ENCODE peak calls at places on chromosomes 12 and 14, in four cellular contexts. S, J, X and K are unnamed samples.

GRCh38 chr12:100767950-100768349 is 26.6 kb upstream of the ANO4 start:
- DNase-seq in S (no peak), J (no peak), X (no peak), K (no peak)

GRCh38 chr12:67766370-67766769 is 117.8 kb downstream of the DYRK2 start:
- DNase-seq in S (no peak), J (no peak), X (no peak), K (no peak)

GRCh38 chr14:33556382-33557121 is 394.3 kb downstream of the EGLN3 start:
- DNase-seq in S (no peak), J (no peak), X (no peak), K (no peak)

GRCh38 chr14:78959674-78960264 is 789.6 kb downstream of the NRXN3 start:
- DNase-seq in S (peak), J (peak), X (no peak), K (peak)

GRCh38 chr12:44827832-44828438 is 48.2 kb downstream of the NELL2 start:
- DNase-seq in S (no peak), J (no peak), X (no peak), K (no peak)

GRCh38 chr12:34597548-34598351 is 575.5 kb downstream of the ALG10 start:
- DNase-seq in S (no peak), J (peak), X (no peak), K (peak)

GRCh38 chr14:80239631-80240030 is 28.3 kb upstream of the DIO2 start:
- DNase-seq in S (no peak), J (no peak), X (no peak), K (no peak)

GRCh38 chr12:88944403-88944802 is 364.1 kb upstream of the KITLG start:
- DNase-seq in S (peak), J (no peak), X (no peak), K (no peak)

GRCh38 chr12:27957366-27957765 is 15.2 kb downstream of the PTHLH start:
- DNase-seq in S (no peak), J (no peak), X (no peak), K (no peak)

GRCh38 chr14:69505338-69506240 is 21.1 kb downstream of the PLEKHD1 start:
- DNase-seq in S (peak), J (no peak), X (no peak), K (no peak)

GRCh38 chr12:27970391-27970980 is 2.0 kb downstream of the PTHLH start:
- DNase-seq in S (no peak), J (no peak), X (no peak), K (no peak)

GRCh38 chr14:77316872-77317271 is 3.8 kb downstream of the POMT2 start:
- DNase-seq in S (no peak), J (no peak), X (no peak), K (no peak)

GRCh38 chr12:124450376-124450750 is 117.0 kb downstream of the NCOR2 start:
- DNase-seq in S (no peak), J (no peak), X (no peak), K (no peak)

GRCh38 chr14:103728721-103729120 is 13.1 kb downstream of the ZFYVE21 start:
- DNase-seq in S (no peak), J (no peak), X (no peak), K (no peak)

GRCh38 chr12:15863984-15864383 is 18.2 kb upstream of the STRAP start:
- DNase-seq in S (no peak), J (no peak), X (peak), K (no peak)

GRCh38 chr14:105203057-105203494 is 22.0 kb upstream of the NUDT14 start:
- DNase-seq in S (no peak), J (peak), X (no peak), K (peak)

GRCh38 chr12:54187075-54187474 is 1.7 kb downstream of the SMUG1 start:
- DNase-seq in S (no peak), J (no peak), X (no peak), K (no peak)

GRCh38 chr12:810635-811415 is 58.4 kb downstream of the WNK1 start:
- DNase-seq in S (no peak), J (no peak), X (no peak), K (no peak)

GRCh38 chr14:55572578-55572977 is 7.4 kb upstream of the KTN1 start:
- DNase-seq in S (peak), J (no peak), X (no peak), K (no peak)

GRCh38 chr14:29521526-29522137 is 406.0 kb downstream of the PRKD1 start:
- DNase-seq in S (no peak), J (no peak), X (no peak), K (peak)

GRCh38 chr12:89882051-89882450 is 173.4 kb upstream of the ATP2B1 start:
- DNase-seq in S (no peak), J (no peak), X (peak), K (no peak)

GRCh38 chr14:30108975-30109700 is 181.5 kb upstream of the PRKD1 start:
- DNase-seq in S (no peak), J (no peak), X (no peak), K (no peak)

GRCh38 chr14:67636361-67636919 is 16.7 kb downstream of the ARG2 start:
- DNase-seq in S (no peak), J (peak), X (peak), K (no peak)

GRCh38 chr12:48618541-48618940 is 48.7 kb upstream of the LALBA start:
- DNase-seq in S (peak), J (peak), X (peak), K (peak)

GRCh38 chr14:105445901-105446845 is 26.5 kb downstream of the MTA1 start:
- DNase-seq in S (no peak), J (no peak), X (no peak), K (no peak)

GRCh38 chr14:47269788-47270492 is 405.5 kb downstream of the MDGA2 start:
- DNase-seq in S (no peak), J (no peak), X (no peak), K (no peak)

GRCh38 chr12:93602897-93603668 is 30.6 kb downstream of the SOCS2 start:
- DNase-seq in S (no peak), J (no peak), X (no peak), K (no peak)

GRCh38 chr12:122072031-122072970 is 6.3 kb upstream of the MLXIP start:
- DNase-seq in S (no peak), J (no peak), X (no peak), K (peak)

GRCh38 chr12:64473176-64473575 is 21.3 kb downstream of the TBK1 start:
- DNase-seq in S (no peak), J (no peak), X (no peak), K (no peak)

GRCh38 chr12:64469455-64470142 is 17.7 kb downstream of the TBK1 start:
- DNase-seq in S (no peak), J (no peak), X (no peak), K (no peak)

GRCh38 chr12:64470507-64470906 is 18.6 kb downstream of the TBK1 start:
- DNase-seq in S (no peak), J (no peak), X (no peak), K (no peak)

GRCh38 chr12:64466178-64466577 is 14.3 kb downstream of the TBK1 start:
- DNase-seq in S (no peak), J (no peak), X (no peak), K (no peak)

DNA sequence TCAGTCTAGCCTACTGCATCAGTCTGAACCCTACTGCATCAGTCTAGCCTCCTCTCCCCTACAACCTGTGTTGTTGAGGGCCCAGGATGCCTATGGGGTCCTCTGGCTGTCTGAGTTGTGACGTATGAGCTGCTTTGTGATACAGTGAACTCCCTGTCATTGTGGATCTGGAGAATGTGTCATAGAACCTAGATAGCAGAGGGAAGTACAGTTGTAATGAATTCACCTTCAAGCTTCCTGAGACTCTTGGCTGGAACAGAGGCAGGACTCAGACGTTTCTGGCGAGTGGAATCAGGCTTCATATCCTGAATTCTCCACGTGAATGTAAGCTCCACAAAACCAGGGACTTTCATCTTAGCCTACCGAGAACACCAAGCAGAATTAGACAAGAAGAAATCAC is 17.0 kb downstream of the TBK1 start:
- DNase-seq in S (no peak), J (no peak), X (no peak), K (no peak)
- TF ChIP-seq TARDBP in S (no peak), J (no peak), X (no peak), K (no peak)

GRCh38 chr12:108060054-108060453 is 69.0 kb upstream of the WSCD2 start:
- DNase-seq in S (no peak), J (no peak), X (no peak), K (no peak)
- TF ChIP-seq TARDBP in S (no peak), J (no peak), X (no peak), K (no peak)

GRCh38 chr12:31783996-31784645 is 55.3 kb upstream of the AMN1 start:
- DNase-seq in S (no peak), J (no peak), X (no peak), K (no peak)
- TF ChIP-seq TARDBP in S (no peak), J (no peak), X (no peak), K (no peak)

DNA sequence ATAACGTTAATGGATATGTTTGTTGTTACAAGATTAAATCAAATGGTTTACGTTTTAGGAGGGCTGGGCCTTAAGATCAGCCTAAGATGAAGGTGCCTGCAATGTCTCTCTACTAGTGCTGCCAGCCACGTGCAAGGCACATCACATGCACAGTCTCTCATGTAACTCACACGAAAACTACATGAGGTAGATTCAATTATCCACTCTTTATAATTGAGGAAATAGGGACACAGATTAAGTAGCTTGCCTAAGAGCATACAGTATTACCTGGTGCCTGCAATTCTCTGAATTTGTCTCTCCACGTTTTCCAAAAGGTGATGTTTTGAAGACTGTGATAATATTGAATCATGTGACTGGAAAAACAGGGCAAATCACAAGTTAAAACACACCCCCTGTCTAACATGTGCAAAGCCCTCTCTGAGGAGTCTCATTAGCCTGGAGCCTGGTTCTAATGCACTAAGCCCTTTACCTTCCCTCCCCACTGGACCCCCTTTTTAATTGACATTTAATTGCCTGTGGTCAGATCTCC is 14.6 kb upstream of the ATP2A2 start:
- DNase-seq in S (no peak), J (no peak), X (no peak), K (no peak)
- TF ChIP-seq TARDBP in S (no peak), J (no peak), X (no peak), K (no peak)

GRCh38 chr12:10341892-10342509 is 34.3 kb downstream of the KLRD1 start:
- DNase-seq in S (no peak), J (no peak), X (no peak), K (no peak)
- TF ChIP-seq TARDBP in S (no peak), J (no peak), X (no peak), K (no peak)

DNA sequence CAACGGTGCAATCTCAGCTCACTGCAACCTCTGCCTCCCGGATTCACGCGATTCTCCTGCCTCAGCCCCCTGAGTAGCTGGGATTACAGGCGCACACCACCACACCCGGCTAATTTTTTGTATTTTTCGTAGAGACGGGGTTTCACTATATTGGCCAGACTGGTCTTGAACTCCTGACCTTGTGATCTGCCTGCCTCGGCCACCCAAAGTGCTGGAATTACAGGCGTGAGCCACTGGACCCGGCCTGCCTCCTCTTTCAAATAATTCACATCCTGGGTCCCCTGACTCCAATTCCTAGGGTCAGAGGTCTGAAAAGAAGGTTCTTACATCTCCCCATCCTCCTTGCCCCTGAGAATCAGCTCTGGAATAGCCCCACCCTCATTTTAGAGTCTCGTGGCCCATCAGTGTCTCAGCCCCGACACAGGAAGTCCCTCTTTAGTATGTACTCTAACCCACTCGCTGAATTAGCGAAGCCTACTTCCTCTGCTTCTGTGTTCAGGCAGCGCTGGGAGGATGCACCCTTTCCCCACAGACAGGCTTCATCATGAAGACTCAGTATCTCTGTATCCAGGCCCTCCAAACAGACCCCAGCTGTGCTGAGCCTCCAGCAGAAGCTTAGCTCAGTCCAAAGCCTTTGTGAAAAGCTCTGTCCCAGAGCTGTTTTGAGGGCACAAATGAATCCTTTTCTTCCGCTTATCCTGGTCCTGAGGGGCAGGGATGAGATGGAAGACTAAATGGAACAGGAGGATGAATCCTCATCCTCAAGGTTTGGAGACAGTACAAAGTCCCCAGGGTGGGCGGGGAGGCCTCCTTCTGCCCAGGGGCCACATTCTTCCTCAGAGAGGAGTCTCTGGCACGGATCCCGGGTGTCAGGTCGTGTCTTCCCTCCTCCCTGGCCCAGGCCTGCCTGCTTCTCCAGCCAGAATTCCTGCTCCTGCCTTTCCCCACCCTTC is 3.5 kb downstream of the LPAR5 start:
- DNase-seq in S (no peak), J (no peak), X (peak), K (no peak)
- TF ChIP-seq TARDBP in S (no peak), J (no peak), X (peak), K (no peak)

GRCh38 chr14:59277659-59278058 is 89.2 kb downstream of the DAAM1 start:
- DNase-seq in S (no peak), J (peak), X (no peak), K (peak)
- TF ChIP-seq TARDBP in S (no peak), J (no peak), X (no peak), K (no peak)

GRCh38 chr12:92242917-92243316 is 97.3 kb upstream of the BTG1 start:
- DNase-seq in S (no peak), J (no peak), X (no peak), K (no peak)

GRCh38 chr12:92248977-92249376 is 103.3 kb upstream of the BTG1 start:
- DNase-seq in S (no peak), J (no peak), X (no peak), K (no peak)

DNA sequence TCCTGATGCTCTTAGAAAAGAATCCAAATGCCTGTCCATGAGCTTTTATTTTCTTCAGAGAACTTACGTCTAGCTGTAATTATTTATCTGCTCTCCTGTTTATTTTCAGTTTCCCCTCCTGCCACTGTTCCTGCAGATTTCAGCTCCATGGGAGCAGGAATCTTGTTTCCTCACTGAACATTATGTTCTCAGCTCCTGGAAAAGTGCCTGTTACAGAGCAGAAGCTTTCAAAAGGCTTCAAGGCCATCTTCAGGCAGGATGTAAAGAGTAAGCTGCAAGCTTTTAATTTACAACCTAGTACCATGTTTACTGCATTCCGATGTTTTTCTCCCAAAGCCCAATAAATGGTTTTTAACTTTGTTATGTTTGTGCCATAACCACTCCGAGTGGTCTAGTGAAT is 98.4 kb upstream of the BTG1 start:
- DNase-seq in S (no peak), J (no peak), X (no peak), K (no peak)
- TF ChIP-seq TARDBP in S (no peak), J (no peak), X (no peak), K (no peak)